ENCODE peak calls at places on chromosome 5, in eight cellular contexts. A, Y, L, S, E, O, X and W are unnamed samples.

GRCh38 chr5:102638912-102639652 is 116.0 kb upstream of the PAM start:
- DNase-seq in A (no peak), Y (no peak), L (no peak), S (no peak), E (no peak), O (no peak), X (no peak), W (no peak)

GRCh38 chr5:153537225-153537624 is 46.8 kb downstream of the GRIA1 start:
- DNase-seq in A (no peak), Y (no peak), L (no peak), S (no peak), E (no peak), O (no peak), X (no peak), W (no peak)

GRCh38 chr5:144187699-144188294 is 17.1 kb downstream of the KCTD16 start:
- DNase-seq in A (no peak), Y (peak), L (peak), S (no peak), E (peak), O (peak), X (peak), W (peak)

GRCh38 chr5:76820491-76820890 is 1.7 kb downstream of the F2RL1 start:
- DNase-seq in A (no peak), Y (no peak), L (no peak), S (no peak), E (no peak), O (no peak), X (no peak), W (no peak)

GRCh38 chr5:14286007-14286406 is 142.9 kb downstream of the TRIO start:
- DNase-seq in A (no peak), Y (no peak), L (no peak), S (no peak), E (no peak), O (no peak), X (no peak), W (no peak)

GRCh38 chr5:30387974-30388632 is 805.4 kb upstream of the CDH6 start:
- DNase-seq in A (no peak), Y (no peak), L (no peak), S (no peak), E (no peak), O (no peak), X (no peak), W (no peak)

GRCh38 chr5:15440434-15440833 is 59.5 kb upstream of the FBXL7 start:
- DNase-seq in A (no peak), Y (no peak), L (no peak), S (no peak), E (no peak), O (no peak), X (no peak), W (no peak)

GRCh38 chr5:151022511-151023018 is 2.2 kb downstream of the GPX3 start:
- DNase-seq in A (no peak), Y (no peak), L (no peak), S (no peak), E (no peak), O (no peak), X (no peak), W (no peak)

GRCh38 chr5:113123563-113123962 is 147.0 kb downstream of the DCP2 start:
- DNase-seq in A (no peak), Y (no peak), L (no peak), S (no peak), E (peak), O (no peak), X (no peak), W (no peak)

GRCh38 chr5:171162165-171162564 is 146.9 kb upstream of the TLX3 start:
- DNase-seq in A (no peak), Y (no peak), L (no peak), S (no peak), E (no peak), O (no peak), X (no peak), W (no peak)

GRCh38 chr5:172541119-172541763 is 86.9 kb upstream of the SH3PXD2B start:
- DNase-seq in A (peak), Y (peak), L (no peak), S (no peak), E (no peak), O (no peak), X (no peak), W (no peak)

GRCh38 chr5:34586117-34586885 is 69.8 kb upstream of the RAI14 start:
- DNase-seq in A (no peak), Y (no peak), L (no peak), S (peak), E (no peak), O (peak), X (no peak), W (no peak)
- H3K4me3 ChIP-seq in A (no peak), Y (no peak), L (no peak), S (no peak), E (no peak), O (no peak), X (no peak), W (no peak)

DNA sequence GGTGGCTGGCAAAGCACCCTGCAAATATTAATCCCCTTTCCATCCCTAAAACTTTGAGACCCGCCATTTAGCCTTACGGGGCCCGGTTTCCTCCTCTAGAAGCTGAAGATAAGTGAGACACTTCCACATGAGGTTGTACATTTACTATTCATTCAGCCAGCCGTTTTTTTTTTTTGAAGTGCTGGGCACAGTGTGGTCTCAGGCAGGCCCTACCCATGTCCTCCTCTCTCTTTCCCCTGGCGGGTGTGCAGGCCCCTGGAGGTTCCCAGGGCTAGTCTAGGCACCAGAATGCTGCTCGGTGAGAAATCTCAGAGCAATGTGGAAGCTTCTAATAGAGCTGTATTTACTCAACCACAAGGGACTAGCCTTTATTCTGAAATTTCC is 107.4 kb upstream of the LARP1 start:
- DNase-seq in A (no peak), Y (no peak), L (no peak), S (no peak), E (no peak), O (no peak), X (no peak), W (no peak)
- H3K4me3 ChIP-seq in A (no peak), Y (no peak), L (no peak), S (no peak), E (no peak), O (no peak), X (peak), W (no peak)

GRCh38 chr5:149150457-149150856 is 9.2 kb downstream of the ABLIM3 start:
- DNase-seq in A (no peak), Y (no peak), L (no peak), S (no peak), E (no peak), O (peak), X (no peak), W (no peak)
- H3K4me3 ChIP-seq in A (no peak), Y (no peak), L (no peak), S (peak), E (no peak), O (no peak), X (no peak), W (no peak)

DNA sequence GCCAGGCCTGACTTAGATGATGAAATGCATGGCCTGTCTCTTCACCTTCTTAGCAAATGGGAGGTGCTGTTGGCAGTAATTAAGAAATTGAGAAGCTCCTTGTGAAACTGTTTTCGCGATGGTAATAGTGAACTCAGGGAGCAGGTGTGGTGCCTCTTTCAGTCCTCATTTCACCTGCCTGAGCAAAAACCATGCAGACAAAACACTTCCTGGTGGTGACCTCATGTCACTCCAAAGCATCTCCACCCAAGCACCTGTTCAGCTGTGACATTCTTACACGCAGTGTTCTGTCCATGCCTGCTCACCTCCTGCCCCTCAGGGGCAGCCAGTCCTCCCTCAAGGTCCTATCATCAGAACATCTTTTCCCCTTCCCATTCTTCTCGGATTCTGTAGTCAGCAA is 146.5 kb downstream of the CD180 start:
- DNase-seq in A (no peak), Y (no peak), L (no peak), S (no peak), E (no peak), O (no peak), X (no peak), W (no peak)
- H3K4me3 ChIP-seq in A (no peak), Y (no peak), L (no peak), S (no peak), E (no peak), O (no peak), X (no peak), W (no peak)